ENCODE peak calls at places on chromosomes 4 and X, in seven cellular contexts. One of them, this sample, is unnamed.

GRCh38 chr4:13700196-13701140 is 72.9 kb upstream of the BOD1L1 start:
- DNase-seq in NCI-H82: no peak
- DNase-seq in A549: no peak
- DNase-seq in activated gamma-delta T cell treated with Interleukin-2 at 50 U/mL for 16 hours: no peak
- DNase-seq in suprapubic skin: no peak
- DNase-seq in activated CD4-positive, alpha-beta T cell treated with anti-CD3 and anti-CD28 coated beads, Interleukin-2, amount 10 ng/mL, durations not matched to agents 7 days and 5 days: no peak
- DNase-seq in stimulated activated CD4-positive, alpha-beta T cell treated with anti-CD3 and anti-CD28 coated beads, Interleukin-15, amount 100 ng/mL, for 1 hour: no peak
- DNase-seq in this sample: no peak

GRCh38 chr4:149961876-149962597 is 116.2 kb upstream of the DCLK2 start:
- DNase-seq in NCI-H82: no peak
- DNase-seq in A549: no peak
- DNase-seq in activated gamma-delta T cell treated with Interleukin-2 at 50 U/mL for 16 hours: no peak
- DNase-seq in suprapubic skin: no peak
- DNase-seq in activated CD4-positive, alpha-beta T cell treated with anti-CD3 and anti-CD28 coated beads, Interleukin-2, amount 10 ng/mL, durations not matched to agents 7 days and 5 days: no peak
- DNase-seq in stimulated activated CD4-positive, alpha-beta T cell treated with anti-CD3 and anti-CD28 coated beads, Interleukin-15, amount 100 ng/mL, for 1 hour: no peak
- DNase-seq in this sample: no peak

GRCh38 chrX:62923093-62923492 is 428.0 kb downstream of the SPIN4 start:
- DNase-seq in NCI-H82: no peak
- DNase-seq in A549: no peak
- DNase-seq in activated gamma-delta T cell treated with Interleukin-2 at 50 U/mL for 16 hours: no peak
- DNase-seq in suprapubic skin: no peak
- DNase-seq in activated CD4-positive, alpha-beta T cell treated with anti-CD3 and anti-CD28 coated beads, Interleukin-2, amount 10 ng/mL, durations not matched to agents 7 days and 5 days: no peak
- DNase-seq in stimulated activated CD4-positive, alpha-beta T cell treated with anti-CD3 and anti-CD28 coated beads, Interleukin-15, amount 100 ng/mL, for 1 hour: no peak
- DNase-seq in this sample: no peak

GRCh38 chr4:158778712-158779111 is 9.9 kb downstream of the FNIP2 start:
- DNase-seq in NCI-H82: no peak
- DNase-seq in A549: no peak
- DNase-seq in activated gamma-delta T cell treated with Interleukin-2 at 50 U/mL for 16 hours: no peak
- DNase-seq in suprapubic skin: no peak
- DNase-seq in activated CD4-positive, alpha-beta T cell treated with anti-CD3 and anti-CD28 coated beads, Interleukin-2, amount 10 ng/mL, durations not matched to agents 7 days and 5 days: no peak
- DNase-seq in stimulated activated CD4-positive, alpha-beta T cell treated with anti-CD3 and anti-CD28 coated beads, Interleukin-15, amount 100 ng/mL, for 1 hour: no peak
- DNase-seq in this sample: no peak

GRCh38 chr4:7371122-7371941 is 63.4 kb downstream of the PSAPL1 start:
- DNase-seq in NCI-H82: no peak
- DNase-seq in A549: no peak
- DNase-seq in activated gamma-delta T cell treated with Interleukin-2 at 50 U/mL for 16 hours: no peak
- DNase-seq in suprapubic skin: no peak
- DNase-seq in activated CD4-positive, alpha-beta T cell treated with anti-CD3 and anti-CD28 coated beads, Interleukin-2, amount 10 ng/mL, durations not matched to agents 7 days and 5 days: no peak
- DNase-seq in stimulated activated CD4-positive, alpha-beta T cell treated with anti-CD3 and anti-CD28 coated beads, Interleukin-15, amount 100 ng/mL, for 1 hour: no peak
- DNase-seq in this sample: peak

GRCh38 chrX:40976971-40977370 is 108.3 kb upstream of the USP9X start:
- DNase-seq in NCI-H82: no peak
- DNase-seq in A549: no peak
- DNase-seq in activated gamma-delta T cell treated with Interleukin-2 at 50 U/mL for 16 hours: no peak
- DNase-seq in suprapubic skin: no peak
- DNase-seq in activated CD4-positive, alpha-beta T cell treated with anti-CD3 and anti-CD28 coated beads, Interleukin-2, amount 10 ng/mL, durations not matched to agents 7 days and 5 days: no peak
- DNase-seq in stimulated activated CD4-positive, alpha-beta T cell treated with anti-CD3 and anti-CD28 coated beads, Interleukin-15, amount 100 ng/mL, for 1 hour: no peak
- DNase-seq in this sample: no peak

GRCh38 chr4:133839326-133839725 is 362.3 kb downstream of the PABPC4L start:
- DNase-seq in NCI-H82: peak
- DNase-seq in A549: no peak
- DNase-seq in activated gamma-delta T cell treated with Interleukin-2 at 50 U/mL for 16 hours: no peak
- DNase-seq in suprapubic skin: no peak
- DNase-seq in activated CD4-positive, alpha-beta T cell treated with anti-CD3 and anti-CD28 coated beads, Interleukin-2, amount 10 ng/mL, durations not matched to agents 7 days and 5 days: no peak
- DNase-seq in stimulated activated CD4-positive, alpha-beta T cell treated with anti-CD3 and anti-CD28 coated beads, Interleukin-15, amount 100 ng/mL, for 1 hour: no peak
- DNase-seq in this sample: no peak

GRCh38 chr4:145614235-145614615 is 5.0 kb upstream of the MMAA start:
- DNase-seq in NCI-H82: no peak
- DNase-seq in A549: no peak
- DNase-seq in activated gamma-delta T cell treated with Interleukin-2 at 50 U/mL for 16 hours: no peak
- DNase-seq in suprapubic skin: no peak
- DNase-seq in activated CD4-positive, alpha-beta T cell treated with anti-CD3 and anti-CD28 coated beads, Interleukin-2, amount 10 ng/mL, durations not matched to agents 7 days and 5 days: no peak
- DNase-seq in stimulated activated CD4-positive, alpha-beta T cell treated with anti-CD3 and anti-CD28 coated beads, Interleukin-15, amount 100 ng/mL, for 1 hour: no peak
- DNase-seq in this sample: no peak

GRCh38 chr4:139835006-139835405 is 169.4 kb downstream of the MGST2 start:
- DNase-seq in NCI-H82: no peak
- DNase-seq in A549: no peak
- DNase-seq in activated gamma-delta T cell treated with Interleukin-2 at 50 U/mL for 16 hours: no peak
- DNase-seq in suprapubic skin: no peak
- DNase-seq in activated CD4-positive, alpha-beta T cell treated with anti-CD3 and anti-CD28 coated beads, Interleukin-2, amount 10 ng/mL, durations not matched to agents 7 days and 5 days: no peak
- DNase-seq in stimulated activated CD4-positive, alpha-beta T cell treated with anti-CD3 and anti-CD28 coated beads, Interleukin-15, amount 100 ng/mL, for 1 hour: no peak
- DNase-seq in this sample: no peak

GRCh38 chr4:163988391-163988790 is 493.9 kb downstream of the TMA16 start:
- DNase-seq in NCI-H82: peak
- DNase-seq in A549: no peak
- DNase-seq in activated gamma-delta T cell treated with Interleukin-2 at 50 U/mL for 16 hours: no peak
- DNase-seq in suprapubic skin: no peak
- DNase-seq in activated CD4-positive, alpha-beta T cell treated with anti-CD3 and anti-CD28 coated beads, Interleukin-2, amount 10 ng/mL, durations not matched to agents 7 days and 5 days: no peak
- DNase-seq in stimulated activated CD4-positive, alpha-beta T cell treated with anti-CD3 and anti-CD28 coated beads, Interleukin-15, amount 100 ng/mL, for 1 hour: no peak
- DNase-seq in this sample: no peak

GRCh38 chrX:37455381-37455780 is 106.2 kb downstream of the PRRG1 start:
- DNase-seq in NCI-H82: peak
- DNase-seq in A549: no peak
- DNase-seq in activated gamma-delta T cell treated with Interleukin-2 at 50 U/mL for 16 hours: no peak
- DNase-seq in suprapubic skin: no peak
- DNase-seq in activated CD4-positive, alpha-beta T cell treated with anti-CD3 and anti-CD28 coated beads, Interleukin-2, amount 10 ng/mL, durations not matched to agents 7 days and 5 days: no peak
- DNase-seq in stimulated activated CD4-positive, alpha-beta T cell treated with anti-CD3 and anti-CD28 coated beads, Interleukin-15, amount 100 ng/mL, for 1 hour: no peak
- DNase-seq in this sample: no peak

GRCh38 chrX:119693032-119693995 is at the start of gene SEPTIN6:
- DNase-seq in NCI-H82: peak
- DNase-seq in A549: peak
- DNase-seq in activated gamma-delta T cell treated with Interleukin-2 at 50 U/mL for 16 hours: peak
- DNase-seq in suprapubic skin: peak
- DNase-seq in activated CD4-positive, alpha-beta T cell treated with anti-CD3 and anti-CD28 coated beads, Interleukin-2, amount 10 ng/mL, durations not matched to agents 7 days and 5 days: peak
- DNase-seq in stimulated activated CD4-positive, alpha-beta T cell treated with anti-CD3 and anti-CD28 coated beads, Interleukin-15, amount 100 ng/mL, for 1 hour: peak
- DNase-seq in this sample: peak

GRCh38 chrX:97860206-97860605 is 976.5 kb downstream of the RPA4 start:
- DNase-seq in NCI-H82: no peak
- DNase-seq in A549: no peak
- DNase-seq in activated gamma-delta T cell treated with Interleukin-2 at 50 U/mL for 16 hours: no peak
- DNase-seq in suprapubic skin: no peak
- DNase-seq in activated CD4-positive, alpha-beta T cell treated with anti-CD3 and anti-CD28 coated beads, Interleukin-2, amount 10 ng/mL, durations not matched to agents 7 days and 5 days: no peak
- DNase-seq in stimulated activated CD4-positive, alpha-beta T cell treated with anti-CD3 and anti-CD28 coated beads, Interleukin-15, amount 100 ng/mL, for 1 hour: no peak
- DNase-seq in this sample: no peak

This sample was measured in NCI-H524 treated with DMSO at 0.1 percent for 48 hours.